ENCODE peak calls at places on chromosomes 2 and 18, in six cellular contexts. One of them, this sample, is unnamed.
A peak's percentile ranks its signal among the peaks of the same experiment; 100 is the strongest.

GRCh38 chr18:62744076-62744705 is 28.9 kb downstream of the PHLPP1 start:
- DNase-seq in Daoy: no peak
- DNase-seq in cardiac muscle cell: no peak
- DNase-seq in CD4-positive, CD25-positive, alpha-beta regulatory T cell: no peak
- DNase-seq in right cardiac atrium: no peak
- DNase-seq in stimulated activated CD4-positive, alpha-beta T cell treated with anti-CD3 and anti-CD28 coated beads, Interleukin-1b, Interleukin-23, amount 100 ng/mL, for 4 hours: no peak
- DNase-seq in this sample: no peak

GRCh38 chr2:232528746-232529445 is 2.9 kb downstream of the CHRND start:
- DNase-seq in stimulated activated CD4-positive, alpha-beta T cell treated with anti-CD3 and anti-CD28 coated beads, Interleukin-1b, Interleukin-23, amount 100 ng/mL, for 4 hours: no peak
- DNase-seq in right cardiac atrium: no peak
- DNase-seq in Daoy: peak; percentile 59
- DNase-seq in cardiac muscle cell: no peak
- DNase-seq in CD4-positive, CD25-positive, alpha-beta regulatory T cell: no peak
- DNase-seq in this sample: no peak

GRCh38 chr18:12408247-12408869 is 629 bp downstream of the PRELID3A start:
- DNase-seq in Daoy: peak; percentile 18
- DNase-seq in stimulated activated CD4-positive, alpha-beta T cell treated with anti-CD3 and anti-CD28 coated beads, Interleukin-1b, Interleukin-23, amount 100 ng/mL, for 4 hours: no peak
- DNase-seq in right cardiac atrium: no peak
- DNase-seq in cardiac muscle cell: peak; percentile 69
- DNase-seq in CD4-positive, CD25-positive, alpha-beta regulatory T cell: no peak
- DNase-seq in this sample: no peak

GRCh38 chr18:70781860-70782453 is 493.1 kb downstream of the SOCS6 start:
- DNase-seq in stimulated activated CD4-positive, alpha-beta T cell treated with anti-CD3 and anti-CD28 coated beads, Interleukin-1b, Interleukin-23, amount 100 ng/mL, for 4 hours: peak; percentile 32
- DNase-seq in Daoy: peak; percentile 32
- DNase-seq in right cardiac atrium: peak; percentile 21
- DNase-seq in CD4-positive, CD25-positive, alpha-beta regulatory T cell: peak; percentile 49
- DNase-seq in cardiac muscle cell: peak; percentile 73
- DNase-seq in this sample: peak; percentile 75

GRCh38 chr2:230933521-230934180 is 8.6 kb upstream of the GPR55 start:
- DNase-seq in CD4-positive, CD25-positive, alpha-beta regulatory T cell: no peak
- DNase-seq in Daoy: no peak
- DNase-seq in stimulated activated CD4-positive, alpha-beta T cell treated with anti-CD3 and anti-CD28 coated beads, Interleukin-1b, Interleukin-23, amount 100 ng/mL, for 4 hours: no peak
- DNase-seq in cardiac muscle cell: no peak
- DNase-seq in right cardiac atrium: no peak
- DNase-seq in this sample: no peak

GRCh38 chr2:99867690-99868089 is 274.7 kb downstream of the AFF3 start:
- DNase-seq in cardiac muscle cell: no peak
- DNase-seq in right cardiac atrium: no peak
- DNase-seq in Daoy: peak; percentile 79
- DNase-seq in CD4-positive, CD25-positive, alpha-beta regulatory T cell: no peak
- DNase-seq in stimulated activated CD4-positive, alpha-beta T cell treated with anti-CD3 and anti-CD28 coated beads, Interleukin-1b, Interleukin-23, amount 100 ng/mL, for 4 hours: no peak
- DNase-seq in this sample: no peak

GRCh38 chr2:85255456-85255812 is 72.4 kb downstream of the TGOLN2 start:
- DNase-seq in CD4-positive, CD25-positive, alpha-beta regulatory T cell: no peak
- DNase-seq in cardiac muscle cell: no peak
- DNase-seq in stimulated activated CD4-positive, alpha-beta T cell treated with anti-CD3 and anti-CD28 coated beads, Interleukin-1b, Interleukin-23, amount 100 ng/mL, for 4 hours: no peak
- DNase-seq in right cardiac atrium: no peak
- DNase-seq in Daoy: no peak
- DNase-seq in this sample: no peak

GRCh38 chr2:75277111-75277510 is 77.8 kb upstream of the TACR1 start:
- DNase-seq in Daoy: peak; percentile 25
- DNase-seq in CD4-positive, CD25-positive, alpha-beta regulatory T cell: no peak
- DNase-seq in cardiac muscle cell: no peak
- DNase-seq in stimulated activated CD4-positive, alpha-beta T cell treated with anti-CD3 and anti-CD28 coated beads, Interleukin-1b, Interleukin-23, amount 100 ng/mL, for 4 hours: no peak
- DNase-seq in right cardiac atrium: no peak
- DNase-seq in this sample: no peak

GRCh38 chr2:229235136-229235914 is 35.8 kb downstream of the PID1 start:
- DNase-seq in stimulated activated CD4-positive, alpha-beta T cell treated with anti-CD3 and anti-CD28 coated beads, Interleukin-1b, Interleukin-23, amount 100 ng/mL, for 4 hours: no peak
- DNase-seq in right cardiac atrium: peak; percentile 14
- DNase-seq in cardiac muscle cell: peak; percentile 52
- DNase-seq in CD4-positive, CD25-positive, alpha-beta regulatory T cell: no peak
- DNase-seq in Daoy: no peak
- DNase-seq in this sample: peak; percentile 15

GRCh38 chr2:176390276-176390675 is 121.0 kb downstream of the MTX2 start:
- DNase-seq in Daoy: no peak
- DNase-seq in right cardiac atrium: no peak
- DNase-seq in stimulated activated CD4-positive, alpha-beta T cell treated with anti-CD3 and anti-CD28 coated beads, Interleukin-1b, Interleukin-23, amount 100 ng/mL, for 4 hours: no peak
- DNase-seq in CD4-positive, CD25-positive, alpha-beta regulatory T cell: no peak
- DNase-seq in cardiac muscle cell: no peak
- DNase-seq in this sample: no peak

GRCh38 chr2:1366546-1367134 is 46.6 kb upstream of the TPO start:
- DNase-seq in cardiac muscle cell: no peak
- DNase-seq in CD4-positive, CD25-positive, alpha-beta regulatory T cell: no peak
- DNase-seq in right cardiac atrium: peak; percentile 45
- DNase-seq in stimulated activated CD4-positive, alpha-beta T cell treated with anti-CD3 and anti-CD28 coated beads, Interleukin-1b, Interleukin-23, amount 100 ng/mL, for 4 hours: no peak
- DNase-seq in Daoy: peak; percentile 62
- DNase-seq in this sample: no peak

GRCh38 chr2:201983174-201983573 is 50.5 kb upstream of the FZD7 start:
- DNase-seq in stimulated activated CD4-positive, alpha-beta T cell treated with anti-CD3 and anti-CD28 coated beads, Interleukin-1b, Interleukin-23, amount 100 ng/mL, for 4 hours: no peak
- DNase-seq in CD4-positive, CD25-positive, alpha-beta regulatory T cell: no peak
- DNase-seq in right cardiac atrium: no peak
- DNase-seq in Daoy: no peak
- DNase-seq in cardiac muscle cell: no peak
- DNase-seq in this sample: no peak

GRCh38 chr2:207311316-207312005 is 145.7 kb upstream of the KLF7 start:
- DNase-seq in cardiac muscle cell: no peak
- DNase-seq in CD4-positive, CD25-positive, alpha-beta regulatory T cell: no peak
- DNase-seq in right cardiac atrium: peak; percentile 46
- DNase-seq in stimulated activated CD4-positive, alpha-beta T cell treated with anti-CD3 and anti-CD28 coated beads, Interleukin-1b, Interleukin-23, amount 100 ng/mL, for 4 hours: no peak
- DNase-seq in Daoy: peak; percentile 90
- DNase-seq in this sample: no peak

GRCh38 chr18:3529597-3529996 is 79.6 kb downstream of the TGIF1 start:
- DNase-seq in cardiac muscle cell: no peak
- DNase-seq in CD4-positive, CD25-positive, alpha-beta regulatory T cell: no peak
- DNase-seq in right cardiac atrium: no peak
- DNase-seq in Daoy: no peak
- DNase-seq in stimulated activated CD4-positive, alpha-beta T cell treated with anti-CD3 and anti-CD28 coated beads, Interleukin-1b, Interleukin-23, amount 100 ng/mL, for 4 hours: no peak
- DNase-seq in this sample: no peak

GRCh38 chr18:35245719-35246317 is 5.0 kb downstream of the ZNF397 start:
- DNase-seq in stimulated activated CD4-positive, alpha-beta T cell treated with anti-CD3 and anti-CD28 coated beads, Interleukin-1b, Interleukin-23, amount 100 ng/mL, for 4 hours: no peak
- DNase-seq in CD4-positive, CD25-positive, alpha-beta regulatory T cell: no peak
- DNase-seq in right cardiac atrium: no peak
- DNase-seq in cardiac muscle cell: no peak
- DNase-seq in Daoy: no peak
- DNase-seq in this sample: no peak

GRCh38 chr2:207791579-207792243 is 22.0 kb upstream of the FZD5 start:
- DNase-seq in Daoy: no peak
- DNase-seq in right cardiac atrium: no peak
- DNase-seq in cardiac muscle cell: no peak
- DNase-seq in stimulated activated CD4-positive, alpha-beta T cell treated with anti-CD3 and anti-CD28 coated beads, Interleukin-1b, Interleukin-23, amount 100 ng/mL, for 4 hours: no peak
- DNase-seq in CD4-positive, CD25-positive, alpha-beta regulatory T cell: no peak
- DNase-seq in this sample: no peak

GRCh38 chr2:114489143-114489542 is 46.7 kb downstream of the DPP10 start:
- DNase-seq in stimulated activated CD4-positive, alpha-beta T cell treated with anti-CD3 and anti-CD28 coated beads, Interleukin-1b, Interleukin-23, amount 100 ng/mL, for 4 hours: no peak
- DNase-seq in cardiac muscle cell: no peak
- DNase-seq in right cardiac atrium: no peak
- DNase-seq in CD4-positive, CD25-positive, alpha-beta regulatory T cell: no peak
- DNase-seq in Daoy: no peak
- DNase-seq in this sample: no peak

This sample was measured in neuronal stem cell.